ENCODE peak calls at places on chromosomes 11 and 22, in four cellular contexts. One of them, this sample, is unnamed.

GRCh38 chr11:70532066-70532440 is 133.7 kb downstream of the CTTN start:
- DNase-seq in memory B cell: no peak
- DNase-seq in EL: no peak
- DNase-seq in midbrain: no peak
- DNase-seq in this sample: no peak

GRCh38 chr11:118198370-118198769 is 21.9 kb upstream of the SCN2B start:
- DNase-seq in memory B cell: peak; percentile 79
- DNase-seq in EL: peak; percentile 57
- DNase-seq in midbrain: peak; percentile 66
- DNase-seq in this sample: peak; percentile 63

GRCh38 chr22:23557036-23557435 is 23.1 kb downstream of the IGLL1 start:
- DNase-seq in memory B cell: no peak
- DNase-seq in EL: no peak
- DNase-seq in midbrain: no peak
- DNase-seq in this sample: no peak

GRCh38 chr22:39471421-39472141 is 14.8 kb downstream of the MGAT3 start:
- DNase-seq in memory B cell: no peak
- DNase-seq in EL: peak; percentile 79
- DNase-seq in midbrain: no peak
- DNase-seq in this sample: no peak

GRCh38 chr22:17120711-17121234 is 387 bp downstream of the TMEM121B start:
- DNase-seq in memory B cell: peak; percentile 18
- DNase-seq in EL: peak; percentile 16
- DNase-seq in midbrain: no peak
- DNase-seq in this sample: no peak

GRCh38 chr22:22913989-22914388 is 26.4 kb downstream of the IGLL5 start:
- DNase-seq in memory B cell: no peak
- DNase-seq in EL: no peak
- DNase-seq in midbrain: no peak
- DNase-seq in this sample: no peak

GRCh38 chr11:120168108-120168959 is 30.4 kb upstream of the TRIM29 start:
- DNase-seq in memory B cell: no peak
- DNase-seq in EL: no peak
- DNase-seq in midbrain: no peak
- DNase-seq in this sample: no peak

GRCh38 chr22:49454726-49455125 is 372.9 kb downstream of the BRD1 start:
- DNase-seq in memory B cell: no peak
- DNase-seq in EL: no peak
- DNase-seq in midbrain: no peak
- DNase-seq in this sample: no peak

GRCh38 chr22:43018615-43019014 is 3.7 kb upstream of the PACSIN2 start:
- DNase-seq in memory B cell: no peak
- DNase-seq in EL: no peak
- DNase-seq in midbrain: no peak
- DNase-seq in this sample: no peak

GRCh38 chr11:72433455-72434061 is 773 bp downstream of the CLPB start:
- DNase-seq in memory B cell: no peak
- DNase-seq in EL: no peak
- DNase-seq in midbrain: no peak
- DNase-seq in this sample: no peak

GRCh38 chr11:33687733-33688479 is 12.7 kb downstream of the C11orf91 start:
- DNase-seq in memory B cell: no peak
- DNase-seq in EL: peak; percentile 76
- DNase-seq in midbrain: peak; percentile 75
- DNase-seq in this sample: peak; percentile 20

GRCh38 chr22:33116846-33117547 is 58.8 kb upstream of the SYN3 start:
- DNase-seq in memory B cell: no peak
- DNase-seq in EL: peak; percentile 3
- DNase-seq in midbrain: no peak
- DNase-seq in this sample: no peak

GRCh38 chr11:101267654-101268053 is 138.0 kb upstream of the PGR start:
- DNase-seq in memory B cell: no peak
- DNase-seq in EL: no peak
- DNase-seq in midbrain: no peak
- DNase-seq in this sample: no peak

GRCh38 chr11:131246589-131247164 is 123.7 kb upstream of the NTM start:
- DNase-seq in memory B cell: no peak
- DNase-seq in EL: no peak
- DNase-seq in midbrain: peak; percentile 77
- DNase-seq in this sample: no peak

GRCh38 chr22:49983148-49984042 is 22.8 kb downstream of the PIM3 start:
- DNase-seq in memory B cell: peak; percentile 62
- DNase-seq in EL: no peak
- DNase-seq in midbrain: no peak
- DNase-seq in this sample: no peak

GRCh38 chr22:28894793-28895192 is 11.4 kb downstream of the ZNRF3 start:
- DNase-seq in memory B cell: no peak
- DNase-seq in EL: no peak
- DNase-seq in midbrain: no peak
- DNase-seq in this sample: no peak

GRCh38 chr11:69499946-69500284 is 18.5 kb downstream of the LINC01488 start:
- DNase-seq in memory B cell: no peak
- DNase-seq in EL: no peak
- DNase-seq in midbrain: no peak
- DNase-seq in this sample: no peak

GRCh38 chr22:45224331-45224730 is 16.4 kb downstream of the KIAA0930 start:
- DNase-seq in memory B cell: no peak
- DNase-seq in EL: no peak
- DNase-seq in midbrain: peak; percentile 50
- DNase-seq in this sample: no peak

GRCh38 chr22:46584081-46584903 is 35.9 kb upstream of the GRAMD4 start:
- DNase-seq in memory B cell: no peak
- DNase-seq in EL: no peak
- DNase-seq in midbrain: no peak
- DNase-seq in this sample: no peak

GRCh38 chr22:26805131-26805530 is 147.7 kb downstream of the MIAT start:
- DNase-seq in memory B cell: no peak
- DNase-seq in EL: peak; percentile 38
- DNase-seq in midbrain: no peak
- DNase-seq in this sample: no peak

GRCh38 chr22:22929381-22930221 is 42.0 kb downstream of the IGLL5 start:
- DNase-seq in memory B cell: no peak
- DNase-seq in EL: no peak
- DNase-seq in midbrain: no peak
- DNase-seq in this sample: no peak

GRCh38 chr11:111310088-111310487 is 11.7 kb downstream of the POU2AF3 start:
- DNase-seq in memory B cell: no peak
- DNase-seq in EL: no peak
- DNase-seq in midbrain: no peak
- DNase-seq in this sample: no peak

GRCh38 chr11:122139595-122139866 is 23.5 kb upstream of the BLID start:
- DNase-seq in memory B cell: no peak
- DNase-seq in EL: no peak
- DNase-seq in midbrain: no peak
- DNase-seq in this sample: no peak

GRCh38 chr11:133710681-133711240 is 134.6 kb downstream of the SPATA19 start:
- DNase-seq in memory B cell: no peak
- DNase-seq in EL: no peak
- DNase-seq in midbrain: no peak
- DNase-seq in this sample: no peak

GRCh38 chr11:11218287-11218986 is 134.6 kb downstream of the CSNK2A3 start:
- DNase-seq in memory B cell: no peak
- DNase-seq in EL: no peak
- DNase-seq in midbrain: no peak
- DNase-seq in this sample: no peak

GRCh38 chr11:83249972-83250593 is 36.1 kb downstream of the CCDC90B start:
- DNase-seq in memory B cell: no peak
- DNase-seq in EL: peak; percentile 48
- DNase-seq in midbrain: peak; percentile 53
- DNase-seq in this sample: peak; percentile 7

GRCh38 chr11:46332568-46333128 is 14.6 kb upstream of the DGKZ start:
- DNase-seq in memory B cell: peak; percentile 42
- DNase-seq in EL: no peak
- DNase-seq in midbrain: no peak
- DNase-seq in this sample: no peak

GRCh38 chr11:94638902-94639373 is 71.8 kb downstream of the PIWIL4 start:
- DNase-seq in memory B cell: no peak
- DNase-seq in EL: peak; percentile 51
- DNase-seq in midbrain: peak; percentile 35
- DNase-seq in this sample: no peak

GRCh38 chr11:117866526-117866925 is 9.9 kb downstream of the FXYD6 start:
- DNase-seq in memory B cell: no peak
- DNase-seq in EL: no peak
- DNase-seq in midbrain: peak; percentile 63
- DNase-seq in this sample: no peak

GRCh38 chr11:122486793-122487495 is 168.6 kb upstream of the UBASH3B start:
- DNase-seq in memory B cell: no peak
- DNase-seq in EL: peak; percentile 1
- DNase-seq in midbrain: no peak
- DNase-seq in this sample: no peak

GRCh38 chr22:44668190-44668885 is 33.7 kb upstream of the PRR5 start:
- DNase-seq in memory B cell: no peak
- DNase-seq in EL: no peak
- DNase-seq in midbrain: peak; percentile 14
- DNase-seq in this sample: no peak

GRCh38 chr22:36323855-36324331 is 63.9 kb downstream of the MYH9 start:
- DNase-seq in memory B cell: no peak
- DNase-seq in EL: no peak
- DNase-seq in midbrain: no peak
- DNase-seq in this sample: no peak

GRCh38 chr11:15972838-15973237 is 383.5 kb downstream of the SOX6 start:
- DNase-seq in memory B cell: no peak
- DNase-seq in EL: no peak
- DNase-seq in midbrain: no peak
- DNase-seq in this sample: no peak